ENCODE peak calls at places on chromosomes 13 and 19, in eight cellular contexts. J is progenitor cell of endocrine pancreas; Z is AG08396; T is activated effector memory CD4-positive, alpha-beta T cell treated with Interleukin-2 at 50 U/mL for 16 hours; S is left ventricle myocardium inferior; A is memory B cell; F is EH; M is GM12878. L is an unnamed sample.

GRCh38 chr19:40759352-40759751 is 8.3 kb downstream of the SNRPA start:
- DNase-seq in S (no peak), T (no peak), J (no peak), A (no peak), Z (no peak), F (no peak), M (no peak), L (no peak)

GRCh38 chr13:97211357-97211756 is 10.8 kb upstream of the MBNL2 start:
- DNase-seq in A (no peak), T (no peak), Z (no peak), J (no peak), F (peak; percentile 58), M (no peak), S (no peak), L (no peak)

GRCh38 chr13:109275848-109276247 is 510.5 kb downstream of the IRS2 start:
- DNase-seq in A (no peak), F (no peak), Z (no peak), M (no peak), T (no peak), S (no peak), J (no peak), L (no peak)

GRCh38 chr13:43786766-43787517 is at the start of gene ENOX1:
- DNase-seq in M (no peak), A (peak; percentile 18), F (peak; percentile 74), S (peak; percentile 77), T (no peak), Z (peak; percentile 79), J (peak; percentile 46), L (no peak)

GRCh38 chr19:50722248-50723013 is 733 bp upstream of the CLEC11A start:
- DNase-seq in A (no peak), S (no peak), J (no peak), M (no peak), F (peak; percentile 37), T (no peak), Z (no peak), L (no peak)

GRCh38 chr13:45847554-45848224 is 3.9 kb downstream of the SIAH3 start:
- DNase-seq in J (no peak), F (no peak), A (peak; percentile 4), Z (no peak), M (no peak), S (peak; percentile 29), T (peak; percentile 41), L (peak; percentile 30)

GRCh38 chr13:34620073-34620858 is 321.8 kb upstream of the NBEA start:
- DNase-seq in T (no peak), F (no peak), A (no peak), J (no peak), M (no peak), Z (no peak), S (no peak), L (no peak)

GRCh38 chr19:7916137-7916907 is 1.7 kb downstream of the TGFBR3L start:
- DNase-seq in T (peak; percentile 31), F (peak; percentile 45), S (no peak), A (no peak), M (no peak), J (no peak), Z (peak; percentile 63), L (no peak)

GRCh38 chr19:4970558-4971423 is 1.9 kb downstream of the KDM4B start:
- DNase-seq in F (peak; percentile 44), A (no peak), J (no peak), Z (no peak), T (no peak), M (no peak), S (peak; percentile 53), L (no peak)

GRCh38 chr13:27270594-27271520 is at the start of gene RASL11A:
- DNase-seq in T (peak; percentile 62), S (peak; percentile 88), F (peak; percentile 94), M (no peak), Z (peak; percentile 93), J (peak; percentile 77), A (peak; percentile 75), L (no peak)

GRCh38 chr13:52713894-52714293 is 25.7 kb downstream of the CNMD start:
- DNase-seq in Z (no peak), J (no peak), F (no peak), T (no peak), A (no peak), S (peak; percentile 26), M (no peak), L (no peak)

GRCh38 chr13:45511310-45512147 is 46.8 kb downstream of the COG3 start:
- DNase-seq in A (peak; percentile 51), Z (peak; percentile 50), J (no peak), T (no peak), M (peak; percentile 24), S (no peak), F (peak; percentile 75), L (no peak)

GRCh38 chr19:2207991-2208860 is 27.9 kb downstream of the PLEKHJ1 start:
- DNase-seq in T (no peak), F (peak; percentile 91), J (no peak), A (peak; percentile 46), Z (peak; percentile 88), M (no peak), S (peak; percentile 75), L (peak; percentile 24)

GRCh38 chr13:26095846-26096245 is 44.0 kb upstream of the SHISA2 start:
- DNase-seq in J (no peak), T (no peak), M (no peak), F (no peak), S (no peak), A (no peak), Z (no peak), L (no peak)

GRCh38 chr13:80010286-80010831 is 330.6 kb downstream of the SPRY2 start:
- DNase-seq in M (no peak), J (no peak), T (no peak), F (no peak), A (no peak), S (no peak), Z (no peak), L (no peak)

GRCh38 chr13:41905600-41906254 is 55.2 kb downstream of the VWA8 start:
- DNase-seq in T (no peak), S (no peak), F (peak; percentile 54), Z (peak; percentile 37), J (no peak), A (no peak), M (no peak), L (no peak)

GRCh38 chr19:53908106-53908932 is 759 bp upstream of the CACNG7 start:
- DNase-seq in J (no peak), F (peak; percentile 50), M (no peak), S (no peak), A (no peak), Z (peak; percentile 81), T (peak; percentile 3), L (peak; percentile 13)

GRCh38 chr19:51887522-51888498 is at the start of gene ZNF577:
- DNase-seq in F (peak; percentile 84), T (peak; percentile 39), J (peak; percentile 77), M (no peak), A (peak; percentile 69), Z (peak; percentile 90), S (peak; percentile 93), L (peak; percentile 61)

GRCh38 chr13:32001392-32001768 is 30.2 kb upstream of the FRY start:
- DNase-seq in S (peak; percentile 51), M (no peak), Z (peak; percentile 76), A (no peak), J (no peak), T (no peak), F (peak; percentile 71), L (no peak)

GRCh38 chr13:45174478-45174877 is 26.4 kb downstream of the KCTD4 start:
- DNase-seq in A (no peak), Z (no peak), F (no peak), S (no peak), T (no peak), J (no peak), M (no peak), L (no peak)

GRCh38 chr19:28966737-28967401 is 246.1 kb downstream of the UQCRFS1 start:
- DNase-seq in Z (no peak), J (no peak), T (no peak), A (no peak), M (no peak), S (no peak), F (peak; percentile 55), L (no peak)

GRCh38 chr19:12868540-12869112 is 12.6 kb downstream of the DNASE2 start:
- DNase-seq in A (no peak), Z (peak; percentile 65), T (no peak), S (no peak), J (no peak), M (no peak), F (peak; percentile 26), L (no peak)

GRCh38 chr19:45817725-45818301 is 2.7 kb upstream of the RSPH6A start:
- DNase-seq in M (no peak), T (no peak), A (no peak), Z (no peak), J (no peak), S (no peak), F (no peak), L (no peak)

GRCh38 chr19:41706741-41707501 is 1.5 kb upstream of the CEACAM5 start:
- DNase-seq in J (no peak), S (peak; percentile 23), M (peak; percentile 3), F (peak; percentile 31), A (peak; percentile 46), T (peak; percentile 57), Z (peak; percentile 58), L (no peak)